ENCODE peak calls at places on chromosome 16, in ten cellular contexts. L is epithelial cell of proximal tubule, E is pancreas, X is thoracic aorta, F is AG09319, D is neural crest cell, R is left ventricle myocardium inferior, C is gastrocnemius medialis, O is BJ, U is GM20000. S is an unnamed sample.

GRCh38 chr16:87484487-87485331 is 8.1 kb downstream of the ZCCHC14 start:
- DNase-seq in O (no peak), F (no peak), R (no peak), L (no peak), X (no peak), U (no peak), E (no peak), C (no peak), D (no peak), S (no peak)

GRCh38 chr16:15874745-15875314 is 13.6 kb downstream of the CEP20 start:
- DNase-seq in D (peak), O (no peak), E (no peak), L (peak), F (peak), C (peak), R (peak), X (no peak), U (no peak), S (peak)

GRCh38 chr16:77690416-77690815 is 31.9 kb upstream of the NUDT7 start:
- DNase-seq in L (no peak), X (no peak), U (no peak), F (no peak), R (no peak), E (no peak), D (no peak), C (no peak), O (no peak), S (no peak)

GRCh38 chr16:88426018-88426417 is 27.1 kb upstream of the ZFPM1 start:
- DNase-seq in O (no peak), U (no peak), E (no peak), R (no peak), L (no peak), C (no peak), D (no peak), X (no peak), F (no peak), S (no peak)

GRCh38 chr16:88705076-88705684 is 1.0 kb downstream of the RNF166 start:
- DNase-seq in C (no peak), E (peak), F (no peak), O (no peak), U (no peak), L (no peak), R (no peak), D (no peak), X (no peak), S (no peak)

GRCh38 chr16:59192551-59193199 is 458.6 kb upstream of the GOT2 start:
- DNase-seq in L (no peak), U (peak), O (no peak), R (no peak), E (no peak), X (no peak), F (no peak), C (no peak), D (peak), S (peak)

GRCh38 chr16:19879241-19879792 is 5.3 kb downstream of the GPRC5B start:
- DNase-seq in O (no peak), U (no peak), L (no peak), R (peak), X (no peak), D (no peak), F (no peak), E (no peak), C (peak), S (peak)

GRCh38 chr16:73871076-73871475 is 425.5 kb upstream of the PSMD7 start:
- DNase-seq in D (no peak), X (no peak), C (no peak), F (no peak), U (no peak), R (no peak), E (no peak), L (no peak), O (no peak), S (no peak)

GRCh38 chr16:89401641-89402445 is 88.5 kb downstream of the ANKRD11 start:
- DNase-seq in U (no peak), R (no peak), D (no peak), X (no peak), E (no peak), F (peak), C (no peak), O (peak), L (no peak), S (no peak)

GRCh38 chr16:34803683-34804416 is 1344.4 kb downstream of the TP53TG3F start:
- DNase-seq in U (peak), C (no peak), E (peak), X (no peak), D (no peak), F (no peak), R (no peak), L (no peak), O (no peak), S (peak)

GRCh38 chr16:76535-77272 is 1.3 kb upstream of the MPG start:
- DNase-seq in C (peak), E (peak), L (no peak), F (peak), X (peak), U (peak), R (peak), O (no peak), D (no peak), S (no peak)

GRCh38 chr16:15949210-15950166 is at the start of gene ABCC1:
- DNase-seq in X (no peak), U (peak), E (peak), D (peak), R (peak), C (peak), F (no peak), O (no peak), L (no peak), S (peak)

GRCh38 chr16:57899771-57900661 is 70.9 kb downstream of the CNGB1 start:
- DNase-seq in O (no peak), R (peak), E (no peak), D (peak), L (no peak), C (peak), X (peak), F (no peak), U (peak), S (peak)

GRCh38 chr16:89054261-89054661 is 39.4 kb upstream of the ACSF3 start:
- DNase-seq in U (no peak), X (no peak), C (no peak), R (no peak), F (no peak), O (no peak), L (no peak), E (peak), D (no peak), S (no peak)

GRCh38 chr16:15993946-15994665 is 44.7 kb downstream of the ABCC1 start:
- DNase-seq in L (no peak), R (no peak), E (no peak), O (no peak), U (no peak), C (no peak), D (no peak), X (peak), F (no peak), S (no peak)

GRCh38 chr16:78925071-78925714 is 675.3 kb downstream of the MAF start:
- DNase-seq in U (peak), F (no peak), X (no peak), O (no peak), L (no peak), R (peak), E (no peak), C (peak), D (no peak), S (no peak)

GRCh38 chr16:54846761-54847160 is 83.9 kb upstream of the IRX5 start:
- DNase-seq in L (no peak), F (no peak), E (no peak), D (no peak), X (no peak), R (no peak), O (no peak), C (no peak), U (no peak), S (no peak)

GRCh38 chr16:83615553-83615952 is 192.2 kb upstream of the HSBP1 start:
- DNase-seq in D (no peak), X (no peak), F (no peak), C (no peak), E (no peak), O (no peak), L (no peak), U (no peak), R (no peak), S (no peak)

GRCh38 chr16:88653606-88654362 is 2.9 kb upstream of the CYBA start:
- DNase-seq in O (no peak), D (no peak), X (no peak), F (no peak), U (no peak), E (peak), L (no peak), C (no peak), R (no peak), S (no peak)

GRCh38 chr16:79573881-79574280 is 26.7 kb downstream of the MAF start:
- DNase-seq in X (no peak), D (no peak), U (no peak), R (no peak), F (no peak), O (no peak), L (no peak), E (no peak), C (no peak), S (no peak)

GRCh38 chr16:77208382-77208781 is 9.2 kb downstream of the SYCE1L start:
- DNase-seq in F (no peak), D (no peak), E (no peak), U (no peak), X (no peak), L (no peak), R (no peak), C (no peak), O (no peak), S (no peak)

GRCh38 chr16:72992142-72992601 is 55.8 kb downstream of the ZFHX3 start:
- DNase-seq in X (no peak), C (no peak), L (no peak), R (no peak), E (no peak), F (no peak), U (no peak), O (no peak), D (peak), S (peak)

GRCh38 chr16:70437017-70437581 is 1.8 kb downstream of the ST3GAL2 start:
- DNase-seq in X (no peak), U (no peak), O (peak), F (peak), E (no peak), C (peak), L (no peak), R (no peak), D (no peak), S (peak)

GRCh38 chr16:14172200-14172805 is 101.2 kb downstream of the MRTFB start:
- DNase-seq in F (no peak), R (no peak), O (peak), C (no peak), U (no peak), L (no peak), D (no peak), X (no peak), E (no peak), S (no peak)

GRCh38 chr16:51151951-51152663 is 1.0 kb upstream of the SALL1 start:
- DNase-seq in L (no peak), C (no peak), F (peak), R (no peak), D (peak), E (peak), U (peak), O (no peak), X (no peak), S (peak)

GRCh38 chr16:14198603-14199002 is 127.5 kb downstream of the MRTFB start:
- DNase-seq in D (no peak), C (no peak), R (no peak), O (no peak), F (no peak), L (no peak), X (no peak), E (no peak), U (no peak), S (no peak)

GRCh38 chr16:89150981-89151380 is 20.6 kb upstream of the CDH15 start:
- DNase-seq in O (no peak), R (no peak), L (no peak), D (no peak), F (no peak), X (no peak), C (no peak), U (no peak), E (no peak), S (peak)

GRCh38 chr16:75262104-75262799 is 10.8 kb upstream of the BCAR1 start:
- DNase-seq in D (no peak), U (no peak), X (no peak), E (peak), L (no peak), F (no peak), R (peak), C (peak), O (no peak), S (no peak)

GRCh38 chr16:4762205-4762604 is 4.8 kb downstream of the ZNF500 start:
- DNase-seq in X (no peak), C (no peak), R (no peak), O (no peak), E (no peak), F (no peak), L (no peak), U (no peak), D (no peak), S (no peak)

GRCh38 chr16:24670623-24671454 is 58.6 kb upstream of the TNRC6A start:
- DNase-seq in F (peak), R (peak), C (peak), E (peak), O (no peak), L (peak), D (peak), X (peak), U (peak), S (peak)

GRCh38 chr16:87441886-87442580 is 49.9 kb downstream of the MAP1LC3B start:
- DNase-seq in X (no peak), L (no peak), D (no peak), C (no peak), E (no peak), U (no peak), F (no peak), R (no peak), O (no peak), S (no peak)

GRCh38 chr16:55759983-55760664 is 72.8 kb downstream of the CES1 start:
- DNase-seq in R (peak), D (peak), U (no peak), L (no peak), X (no peak), O (no peak), C (no peak), F (no peak), E (no peak), S (no peak)

GRCh38 chr16:84075376-84075775 is 32.8 kb upstream of the SLC38A8 start:
- DNase-seq in C (no peak), O (no peak), F (no peak), R (no peak), E (no peak), X (no peak), U (no peak), L (no peak), D (no peak), S (no peak)

GRCh38 chr16:19118938-19119431 is 5.2 kb downstream of the ITPRIPL2 start:
- DNase-seq in U (no peak), O (peak), D (no peak), F (no peak), C (peak), X (no peak), E (no peak), R (no peak), L (peak), S (no peak)

GRCh38 chr16:1192384-1193073 is 32.5 kb downstream of the TPSG1 start:
- DNase-seq in O (no peak), L (no peak), X (no peak), D (no peak), F (no peak), U (no peak), R (no peak), C (no peak), E (no peak), S (no peak)

GRCh38 chr16:66120656-66121055 is 245.8 kb upstream of the CDH5 start:
- DNase-seq in R (no peak), E (no peak), X (no peak), O (no peak), C (no peak), U (no peak), F (no peak), D (no peak), L (no peak), S (no peak)

GRCh38 chr16:66109677-66110076 is 256.8 kb upstream of the CDH5 start:
- DNase-seq in C (no peak), U (no peak), L (no peak), E (no peak), D (no peak), X (no peak), F (no peak), O (no peak), R (no peak), S (no peak)

GRCh38 chr16:66116163-66116792 is 250.2 kb upstream of the CDH5 start:
- DNase-seq in X (no peak), L (no peak), C (no peak), F (no peak), D (no peak), E (no peak), U (no peak), O (no peak), R (no peak), S (no peak)

DNA sequence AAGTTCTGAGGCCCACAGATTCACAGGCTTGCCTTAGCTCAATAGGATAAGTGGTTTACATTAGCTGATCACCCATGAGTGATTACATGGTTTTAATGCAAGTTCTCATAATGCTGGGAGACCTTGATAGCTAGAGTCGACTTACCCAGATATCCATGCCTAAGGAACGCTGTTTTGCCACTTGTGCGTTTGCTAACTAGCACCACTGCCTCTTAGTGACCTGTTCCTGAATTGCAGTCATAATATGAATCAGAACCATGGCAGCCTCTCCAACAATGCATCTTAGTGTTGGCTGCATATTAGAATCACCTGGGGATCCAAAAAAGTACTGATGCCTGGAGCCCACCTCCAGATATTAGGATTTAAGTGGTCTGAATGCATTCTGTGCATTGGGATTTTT is 251.1 kb upstream of the CDH5 start:
- DNase-seq in L (no peak), F (no peak), O (no peak), U (no peak), D (no peak), C (no peak), X (no peak), R (no peak), E (no peak), S (no peak)
- TF ChIP-seq CTCF in L (no peak), F (no peak), O (no peak), U (no peak), D (no peak), C (no peak), X (no peak), R (no peak), E (no peak), S (peak)

GRCh38 chr16:85307552-85308364 is 195.5 kb upstream of the CIBAR2 start:
- DNase-seq in U (no peak), R (no peak), C (no peak), L (no peak), F (no peak), X (no peak), E (no peak), D (no peak), O (no peak), S (no peak)
- TF ChIP-seq CTCF in U (no peak), R (no peak), C (no peak), L (no peak), F (no peak), X (no peak), E (no peak), D (no peak), O (no peak), S (no peak)

GRCh38 chr16:3058173-3059030 is 7.0 kb upstream of the IL32 start:
- DNase-seq in F (no peak), U (peak), X (no peak), D (no peak), R (peak), L (no peak), C (no peak), E (peak), O (no peak), S (peak)
- TF ChIP-seq CTCF in F (no peak), U (peak), X (no peak), D (no peak), R (no peak), L (peak), C (no peak), E (no peak), O (no peak), S (no peak)

DNA sequence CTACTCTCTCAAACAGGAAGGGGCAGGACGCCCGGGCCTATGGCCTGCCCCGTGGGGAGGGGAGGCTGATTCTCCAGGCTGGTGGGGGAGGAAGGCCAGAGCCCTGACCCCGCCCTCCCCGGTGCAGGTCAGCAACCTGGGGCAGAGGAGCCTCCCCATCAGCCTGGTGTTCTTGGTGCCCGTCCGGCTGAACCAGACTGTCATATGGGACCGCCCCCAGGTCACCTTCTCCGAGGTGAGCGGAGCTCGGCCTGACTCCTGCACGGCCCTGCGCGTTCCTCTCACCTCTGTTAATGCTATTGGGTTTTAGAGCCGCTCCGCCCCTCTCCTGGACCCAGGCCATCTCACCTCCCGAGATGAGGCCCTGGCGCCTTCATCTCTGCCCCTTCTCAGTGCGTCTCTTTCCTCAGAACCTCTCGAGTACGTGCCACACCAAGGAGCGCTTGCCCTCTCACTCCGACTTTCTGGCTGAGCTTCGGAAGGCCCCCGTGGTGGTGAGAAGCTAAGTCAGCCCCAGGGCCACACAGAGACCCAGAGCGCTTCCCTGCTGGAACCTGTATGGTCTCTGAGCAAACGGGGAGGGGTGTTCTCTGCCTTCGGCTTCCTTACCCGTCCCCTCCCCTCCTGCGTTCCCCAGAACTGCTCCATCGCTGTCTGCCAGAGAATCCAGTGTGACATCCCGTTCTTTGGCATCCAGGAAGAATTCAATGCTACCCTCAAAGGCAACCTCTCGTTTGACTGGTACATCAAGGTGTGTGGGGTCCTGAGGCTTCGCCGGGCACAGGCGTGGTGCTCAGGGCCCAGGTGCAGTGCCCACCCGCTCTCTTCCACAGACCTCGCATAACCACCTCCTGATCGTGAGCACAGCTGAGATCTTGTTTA is 25.1 kb upstream of the ITGAX start:
- DNase-seq in U (no peak), L (no peak), X (no peak), R (no peak), D (no peak), E (peak), C (no peak), F (no peak), O (no peak), S (no peak)
- TF ChIP-seq CTCF in U (no peak), L (no peak), X (no peak), R (no peak), D (no peak), E (no peak), C (no peak), F (no peak), O (no peak), S (no peak)

GRCh38 chr16:81583893-81584705 is 139.5 kb downstream of the CMIP start:
- DNase-seq in O (no peak), F (no peak), L (no peak), X (no peak), R (no peak), D (no peak), E (no peak), U (no peak), C (no peak), S (no peak)

GRCh38 chr16:81587626-81588160 is 143.1 kb downstream of the CMIP start:
- DNase-seq in F (no peak), E (no peak), R (no peak), D (no peak), U (no peak), X (no peak), C (no peak), L (no peak), O (no peak), S (no peak)

GRCh38 chr16:81586976-81587625 is 142.5 kb downstream of the CMIP start:
- DNase-seq in O (no peak), L (no peak), X (no peak), F (no peak), E (no peak), U (no peak), C (no peak), R (no peak), D (no peak), S (no peak)

GRCh38 chr16:81586421-81586820 is 141.8 kb downstream of the CMIP start:
- DNase-seq in C (no peak), R (no peak), F (no peak), U (no peak), L (no peak), E (no peak), D (no peak), X (no peak), O (no peak), S (no peak)

DNA sequence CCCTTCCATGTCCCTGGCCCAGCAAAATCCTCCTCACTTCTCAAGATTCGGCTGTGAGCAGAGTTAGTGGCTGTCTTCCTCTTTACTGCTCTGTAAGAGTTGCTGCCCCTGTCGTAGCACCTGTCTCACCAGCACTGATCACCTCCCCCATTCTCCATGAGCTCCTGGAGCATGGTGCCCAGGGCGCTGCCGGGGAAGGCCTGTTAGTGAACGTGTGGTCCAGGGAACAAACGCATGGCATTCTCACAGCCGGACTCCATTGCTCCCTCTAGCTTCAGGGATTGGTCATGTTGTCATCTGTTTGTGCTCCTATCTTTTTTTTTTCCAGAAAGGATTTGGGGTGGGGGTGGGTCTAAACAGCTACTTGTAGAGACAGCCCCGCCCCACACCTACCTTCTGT is 141.2 kb downstream of the CMIP start:
- DNase-seq in L (no peak), R (no peak), D (no peak), O (no peak), X (no peak), E (no peak), U (no peak), C (no peak), F (no peak), S (peak)
- TF ChIP-seq CTCF in L (peak), R (no peak), D (peak), O (peak), X (no peak), E (no peak), U (no peak), C (no peak), F (no peak), S (peak)

GRCh38 chr16:21060027-21060510 is 90.6 kb downstream of the DNAH3 start:
- DNase-seq in U (no peak), L (no peak), C (no peak), O (no peak), R (no peak), X (no peak), D (no peak), F (no peak), E (no peak), S (no peak)
- TF ChIP-seq CTCF in U (no peak), L (peak), C (no peak), O (no peak), R (no peak), X (no peak), D (no peak), F (no peak), E (no peak), S (no peak)